ENCODE peak calls at places on chromosomes 1 and 21, in nine cellular contexts. W, S, E, M, Q, P, T, Z and A are unnamed samples.

GRCh38 chr1:58403894-58404293 is 142.6 kb downstream of the OMA1 start:
- DNase-seq in W (no peak), S (no peak), E (no peak), M (no peak), Q (no peak), P (no peak), T (no peak), Z (no peak), A (no peak)

GRCh38 chr1:153734380-153735089 is 6.7 kb downstream of the INTS3 start:
- DNase-seq in W (no peak), S (peak; percentile 34), E (no peak), M (no peak), Q (no peak), P (no peak), T (no peak), Z (no peak), A (no peak)

GRCh38 chr1:149887456-149888159 is 11.8 kb upstream of the BOLA1 start:
- DNase-seq in W (peak; percentile 98), S (peak; percentile 93), E (peak; percentile 99), M (peak; percentile 98), Q (peak; percentile 99), P (peak; percentile 80), T (peak; percentile 100), Z (peak; percentile 95), A (peak; percentile 98)

GRCh38 chr1:1630191-1630964 is 1.6 kb upstream of the MMP23B start:
- DNase-seq in W (no peak), S (peak; percentile 78), E (peak; percentile 96), M (peak; percentile 93), Q (no peak), P (peak; percentile 57), T (peak; percentile 93), Z (peak; percentile 81), A (peak; percentile 58)

GRCh38 chr1:243470492-243470891 is 214.7 kb downstream of the SDCCAG8 start:
- DNase-seq in W (no peak), S (peak; percentile 68), E (no peak), M (peak; percentile 64), Q (no peak), P (no peak), T (no peak), Z (no peak), A (peak; percentile 16)

GRCh38 chr1:246631426-246631825 is 65.2 kb downstream of the CNST start:
- DNase-seq in W (no peak), S (no peak), E (no peak), M (no peak), Q (no peak), P (no peak), T (no peak), Z (no peak), A (peak; percentile 85)

GRCh38 chr1:234558186-234558836 is 51.7 kb downstream of the IRF2BP2 start:
- DNase-seq in W (no peak), S (no peak), E (no peak), M (no peak), Q (no peak), P (peak; percentile 69), T (no peak), Z (no peak), A (peak; percentile 30)

GRCh38 chr1:227330709-227331108 is 12.4 kb upstream of the CDC42BPA start:
- DNase-seq in W (no peak), S (no peak), E (no peak), M (no peak), Q (no peak), P (no peak), T (no peak), Z (no peak), A (no peak)

GRCh38 chr1:99365545-99365944 is 101.3 kb downstream of the PLPPR4 start:
- DNase-seq in W (no peak), S (no peak), E (no peak), M (no peak), Q (no peak), P (peak; percentile 27), T (no peak), Z (no peak), A (no peak)

GRCh38 chr1:151934048-151934493 is 24.8 kb upstream of the THEM4 start:
- DNase-seq in W (no peak), S (peak; percentile 72), E (peak; percentile 64), M (peak; percentile 86), Q (peak; percentile 88), P (peak; percentile 52), T (peak; percentile 77), Z (peak; percentile 81), A (peak; percentile 74)

GRCh38 chr21:17793675-17794123 is 25.5 kb downstream of the C21orf91 start:
- DNase-seq in W (no peak), S (no peak), E (peak; percentile 16), M (no peak), Q (no peak), P (peak; percentile 39), T (peak; percentile 78), Z (no peak), A (peak; percentile 43)

GRCh38 chr1:42691157-42691498 is 8.9 kb downstream of the YBX1 start:
- DNase-seq in W (no peak), S (no peak), E (no peak), M (no peak), Q (no peak), P (no peak), T (no peak), Z (no peak), A (no peak)

GRCh38 chr1:27503961-27504587 is 14.1 kb upstream of the WASF2 start:
- DNase-seq in W (no peak), S (peak; percentile 30), E (no peak), M (no peak), Q (no peak), P (no peak), T (no peak), Z (no peak), A (peak; percentile 65)

GRCh38 chr1:10852998-10853520 is 56.6 kb upstream of the CASZ1 start:
- DNase-seq in W (no peak), S (no peak), E (no peak), M (no peak), Q (no peak), P (no peak), T (no peak), Z (no peak), A (no peak)

GRCh38 chr21:38351961-38352521 is 95.2 kb downstream of the KCNJ15 start:
- DNase-seq in W (no peak), S (no peak), E (no peak), M (peak; percentile 45), Q (peak; percentile 67), P (no peak), T (no peak), Z (no peak), A (peak; percentile 91)
- TF ChIP-seq EZH2phosphoT487 in W (no peak), S (no peak), E (no peak), M (no peak), Q (no peak), P (no peak), T (no peak), Z (no peak), A (no peak)

DNA sequence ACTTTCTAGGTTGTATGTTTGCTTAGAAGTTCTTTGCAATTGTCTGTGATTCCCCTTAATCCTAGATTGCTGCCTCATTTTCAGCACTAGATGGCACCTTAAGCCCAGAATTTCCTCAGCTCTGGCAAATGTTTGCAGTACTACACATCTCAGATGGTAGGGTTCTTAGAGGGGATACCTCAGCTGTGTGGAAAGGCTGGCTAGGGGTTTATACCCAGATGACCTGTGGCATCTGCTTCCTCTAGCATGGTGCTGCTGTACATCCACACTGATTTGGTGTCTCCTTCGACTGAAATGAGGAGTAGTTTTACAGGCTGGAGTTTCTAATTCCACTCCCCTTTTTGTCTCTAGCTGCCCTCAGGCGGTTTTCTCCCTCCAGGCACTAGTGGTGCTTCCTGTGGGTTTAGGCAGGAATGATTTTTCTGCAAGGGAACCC is 23.5 kb downstream of the ASB17 start:
- DNase-seq in W (peak; percentile 40), S (peak; percentile 63), E (peak; percentile 16), M (peak; percentile 82), Q (peak; percentile 69), P (peak; percentile 29), T (peak; percentile 36), Z (peak; percentile 58), A (peak; percentile 62)
- TF ChIP-seq EZH2phosphoT487 in W (no peak), S (no peak), E (no peak), M (no peak), Q (no peak), P (no peak), T (no peak), Z (no peak), A (no peak)

GRCh38 chr21:42523211-42523610 is 9.6 kb downstream of the SLC37A1 start:
- DNase-seq in W (no peak), S (no peak), E (no peak), M (no peak), Q (no peak), P (no peak), T (no peak), Z (no peak), A (no peak)

GRCh38 chr21:42525676-42526378 is 12.2 kb downstream of the SLC37A1 start:
- DNase-seq in W (no peak), S (no peak), E (no peak), M (no peak), Q (no peak), P (no peak), T (no peak), Z (no peak), A (no peak)

GRCh38 chr21:42525228-42525604 is 11.6 kb downstream of the SLC37A1 start:
- DNase-seq in W (no peak), S (peak; percentile 54), E (peak; percentile 40), M (peak; percentile 37), Q (no peak), P (no peak), T (peak; percentile 51), Z (peak; percentile 48), A (peak; percentile 16)

GRCh38 chr21:42523941-42524340 is 10.3 kb downstream of the SLC37A1 start:
- DNase-seq in W (no peak), S (no peak), E (no peak), M (no peak), Q (peak; percentile 8), P (no peak), T (no peak), Z (peak; percentile 48), A (no peak)

GRCh38 chr21:42524341-42525227 is 10.9 kb downstream of the SLC37A1 start:
- DNase-seq in W (no peak), S (peak; percentile 75), E (peak; percentile 85), M (peak; percentile 53), Q (peak; percentile 22), P (no peak), T (peak; percentile 91), Z (peak; percentile 82), A (peak; percentile 39)
- TF ChIP-seq EZH2phosphoT487 in W (no peak), S (no peak), E (no peak), M (no peak), Q (no peak), P (no peak), T (no peak), Z (no peak), A (no peak)

DNA sequence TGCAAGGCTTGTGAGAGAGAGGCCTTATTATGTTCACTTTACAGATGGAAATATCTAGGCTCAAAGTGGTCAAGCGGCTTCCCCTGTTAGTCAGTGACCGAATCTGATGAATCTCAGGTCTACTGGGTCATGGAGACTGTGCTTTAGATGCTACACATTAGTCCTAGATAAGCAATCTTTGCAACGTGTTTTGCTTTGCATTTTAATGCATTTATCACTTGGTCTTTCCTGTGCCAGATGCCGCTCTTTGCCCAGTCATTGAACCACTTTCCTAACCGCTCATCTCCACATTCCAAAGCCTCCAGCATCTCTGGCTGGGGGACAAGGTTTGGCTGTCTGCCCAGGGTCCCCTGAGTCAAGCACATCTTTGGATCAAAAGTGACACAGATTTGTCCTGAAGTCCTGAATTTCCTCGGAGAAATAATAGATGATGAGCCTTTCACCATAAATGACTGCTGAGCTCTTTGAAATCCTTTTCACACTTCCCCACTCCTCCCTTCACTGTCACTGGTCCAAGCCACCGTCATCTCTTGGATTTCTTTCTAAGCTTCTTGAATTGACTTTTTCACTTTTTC is 96.0 kb upstream of the USP24 start:
- DNase-seq in W (no peak), S (no peak), E (no peak), M (no peak), Q (peak; percentile 60), P (peak; percentile 71), T (no peak), Z (no peak), A (peak; percentile 61)
- TF ChIP-seq EZH2phosphoT487 in W (no peak), S (no peak), E (no peak), M (no peak), Q (no peak), P (no peak), T (no peak), Z (no peak), A (no peak)